ENCODE peak calls at places on chromosomes 13 and 19, in four cellular contexts. E is tibial artery, H is pancreas, J is fibroblast of lung. S is an unnamed sample.

GRCh38 chr13:90428522-90429210 is 918.8 kb upstream of the MIR17HG start:
- DNase-seq in J (no peak), H (no peak), E (no peak), S (no peak)

GRCh38 chr13:39462456-39462855 is 140.5 kb downstream of the LHFPL6 start:
- DNase-seq in E (no peak), J (no peak), H (no peak), S (peak; percentile 77)

GRCh38 chr13:79631260-79631659 is 150.3 kb downstream of the NDFIP2 start:
- DNase-seq in J (peak; percentile 84), E (no peak), H (no peak), S (peak; percentile 89)

GRCh38 chr19:35207391-35207871 is 21.1 kb downstream of the FAM187B start:
- DNase-seq in J (no peak), H (no peak), E (no peak), S (no peak)

GRCh38 chr19:29517946-29518345 is 7.8 kb upstream of the VSTM2B start:
- DNase-seq in E (no peak), J (no peak), H (no peak), S (no peak)

GRCh38 chr13:59425211-59425721 is 738.5 kb downstream of the DIAPH3 start:
- DNase-seq in E (no peak), H (no peak), J (peak; percentile 87), S (peak; percentile 47)

GRCh38 chr13:45328661-45329105 is 12.3 kb downstream of the TPT1 start:
- DNase-seq in J (peak; percentile 65), E (no peak), H (no peak), S (peak; percentile 88)

GRCh38 chr13:114032121-114032799 is 58.4 kb upstream of the C13orf46 start:
- DNase-seq in E (no peak), H (no peak), J (peak; percentile 77), S (peak; percentile 82)

GRCh38 chr19:30923096-30923495 is 426.1 kb downstream of the TSHZ3 start:
- DNase-seq in J (no peak), E (no peak), H (no peak), S (no peak)

GRCh38 chr19:13803038-13803437 is 7.8 kb downstream of the ZSWIM4 start:
- DNase-seq in H (no peak), J (no peak), E (no peak), S (no peak)

GRCh38 chr19:4732680-4733114 is 9.1 kb upstream of the DPP9 start:
- DNase-seq in E (no peak), H (no peak), J (peak; percentile 63), S (peak; percentile 73)

GRCh38 chr13:29503041-29503837 is 92.2 kb downstream of the SLC7A1 start:
- DNase-seq in H (no peak), J (peak; percentile 30), E (no peak), S (no peak)

GRCh38 chr19:55084416-55084815 is 8.7 kb downstream of the EPS8L1 start:
- DNase-seq in H (no peak), E (no peak), J (no peak), S (no peak)

GRCh38 chr19:42277821-42278809 is 9.1 kb downstream of the CIC start:
- DNase-seq in H (no peak), E (no peak), J (no peak), S (peak; percentile 52)

GRCh38 chr19:39111593-39112199 is 13.9 kb upstream of the PAK4 start:
- DNase-seq in J (no peak), H (no peak), E (no peak), S (no peak)

GRCh38 chr13:39020853-39021462 is 16.9 kb downstream of the PROSER1 start:
- DNase-seq in J (no peak), E (no peak), H (no peak), S (no peak)

GRCh38 chr19:4238831-4239230 is 8.0 kb upstream of the YJU2 start:
- DNase-seq in H (no peak), J (no peak), E (no peak), S (no peak)

GRCh38 chr19:16127776-16128371 is 15.6 kb upstream of the HSH2D start:
- DNase-seq in J (no peak), H (no peak), E (no peak), S (no peak)

GRCh38 chr19:40392894-40393517 is 3.0 kb upstream of the HIPK4 start:
- DNase-seq in J (no peak), H (no peak), E (no peak), S (no peak)

GRCh38 chr13:40381935-40382764 is 284.3 kb downstream of the FOXO1 start:
- DNase-seq in J (no peak), E (no peak), H (no peak), S (no peak)

GRCh38 chr19:46975011-46975917 is 44.4 kb upstream of the NPAS1 start:
- DNase-seq in H (no peak), E (no peak), J (no peak), S (no peak)

GRCh38 chr19:20359933-20360720 is 193.1 kb downstream of the ZNF486 start:
- DNase-seq in E (no peak), J (no peak), H (peak; percentile 36), S (no peak)

GRCh38 chr13:58843071-58843470 is 1211.5 kb downstream of the PCDH17 start:
- DNase-seq in J (no peak), H (no peak), E (no peak), S (no peak)

GRCh38 chr13:64414381-64414780 is 2815.8 kb downstream of the PCDH9 start:
- DNase-seq in H (no peak), J (peak; percentile 39), E (no peak), S (peak; percentile 11)

DNA sequence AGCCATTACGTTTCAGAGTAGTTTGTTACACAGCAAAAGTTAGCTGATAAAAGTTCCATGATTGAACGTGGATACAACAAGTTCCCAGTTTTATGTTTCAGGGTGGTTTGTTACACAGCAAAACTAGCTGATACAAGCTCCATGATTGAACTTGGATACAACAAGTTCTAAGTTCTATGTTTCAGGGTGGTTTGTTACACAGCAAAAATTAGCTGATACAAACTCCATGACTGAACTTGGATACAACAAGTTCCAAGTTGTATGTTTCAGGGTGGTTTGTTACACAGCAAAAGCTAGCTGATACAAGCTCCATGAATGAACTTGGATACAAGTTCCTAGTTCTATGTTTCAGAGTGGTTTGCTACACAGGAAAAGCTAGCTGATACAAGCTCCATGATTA is 47.6 kb downstream of the INSR start:
- DNase-seq in J (no peak), H (no peak), E (no peak), S (no peak)
- TF ChIP-seq CTCF in J (no peak), H (no peak), E (no peak), S (no peak)

GRCh38 chr19:43441736-43442135 is 23.7 kb downstream of the LYPD3 start:
- DNase-seq in H (no peak), J (no peak), E (no peak), S (no peak)
- H3K4me3 ChIP-seq in H (no peak overlapping the region), J (no peak overlapping the region), E (no peak overlapping the region), S (no peak overlapping the region)

GRCh38 chr13:42477588-42478190 is 96.3 kb upstream of the TNFSF11 start:
- DNase-seq in E (no peak), H (peak; percentile 19), J (peak; percentile 85), S (no peak)

GRCh38 chr13:42474954-42475353 is 99.0 kb upstream of the TNFSF11 start:
- DNase-seq in E (no peak), J (peak; percentile 97), H (no peak), S (peak; percentile 35)

GRCh38 chr13:42484396-42484795 is 89.6 kb upstream of the TNFSF11 start:
- DNase-seq in H (no peak), E (no peak), J (peak; percentile 47), S (peak; percentile 18)

DNA sequence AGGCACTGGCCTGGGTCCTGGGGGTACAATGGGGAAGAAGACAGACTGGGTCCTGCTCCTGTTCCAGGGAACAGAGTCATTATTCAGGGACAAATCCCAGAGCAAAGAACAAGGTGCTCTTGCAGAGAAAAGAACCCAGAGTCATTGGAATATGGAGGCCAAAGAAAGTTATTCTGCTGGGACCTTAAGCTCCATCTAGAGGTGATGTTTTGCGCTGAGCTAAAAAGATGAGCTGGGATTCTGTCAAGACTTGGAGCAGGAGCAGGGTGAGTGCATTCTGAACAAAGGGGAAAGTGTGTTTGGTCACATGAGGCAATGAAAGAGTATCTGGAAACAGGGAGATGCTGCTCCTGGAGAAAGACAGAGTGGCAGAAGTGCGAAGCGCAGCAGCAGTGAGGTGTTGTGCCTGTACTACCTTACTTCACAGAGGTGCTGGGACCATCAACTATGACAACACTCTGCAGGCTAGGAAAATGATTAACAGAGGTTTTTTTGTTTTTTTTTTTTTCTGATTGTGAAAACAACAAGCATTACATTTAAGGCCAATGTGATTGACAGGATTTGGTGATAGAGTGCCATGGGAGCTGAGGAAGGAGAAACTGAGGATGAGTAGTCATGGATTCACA is 95.3 kb upstream of the TNFSF11 start:
- DNase-seq in H (no peak), J (peak; percentile 68), E (no peak), S (peak; percentile 63)
- TF ChIP-seq CTCF in H (no peak), J (peak; percentile 29), E (no peak), S (peak; percentile 73)

DNA sequence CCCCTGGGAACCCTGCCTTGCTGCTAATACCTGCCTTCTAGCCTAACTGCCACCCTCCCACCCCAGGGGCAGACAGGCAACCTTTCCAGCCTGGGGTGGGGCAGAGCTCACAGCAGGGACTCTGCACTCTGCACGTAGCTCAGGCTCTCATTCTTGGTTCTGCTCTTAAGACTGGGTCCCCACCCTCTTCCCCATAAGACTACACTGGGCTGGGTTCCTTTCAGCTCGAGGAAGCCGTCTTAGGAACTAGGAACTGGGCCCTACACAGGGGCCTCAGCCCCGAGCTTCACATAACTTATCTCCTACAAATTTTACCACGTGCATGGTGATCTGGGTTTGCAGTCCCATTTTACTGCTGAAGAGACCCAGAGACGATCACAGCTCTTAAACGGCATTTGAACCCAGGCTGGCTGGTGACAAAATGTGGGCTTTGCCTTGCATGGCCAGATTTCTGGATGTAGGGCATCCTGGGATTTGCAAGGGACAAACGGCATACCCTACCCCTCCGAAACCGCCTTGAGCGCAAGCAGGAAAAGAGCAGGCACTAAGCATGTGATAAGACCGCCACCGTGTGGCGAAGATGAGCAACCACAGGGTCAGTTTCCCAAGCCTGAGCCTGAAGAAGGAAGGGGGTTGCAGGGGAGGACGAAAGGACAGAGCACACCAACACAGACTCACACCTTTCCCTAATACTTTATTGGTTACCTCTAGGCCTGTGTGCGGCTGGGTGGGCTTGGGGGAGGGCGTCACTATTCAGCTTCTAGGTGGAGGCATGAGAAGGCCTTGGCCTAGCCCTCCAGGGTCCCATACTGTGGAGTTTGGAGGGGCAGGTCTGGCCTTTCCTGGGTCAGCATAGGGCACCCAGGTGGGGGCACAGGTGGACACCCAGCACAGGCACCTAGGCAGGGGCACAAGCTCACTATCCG is 5.1 kb downstream of the JUNB start:
- DNase-seq in E (peak; percentile 86), J (peak; percentile 82), H (peak; percentile 71), S (peak; percentile 89)
- H3K4me3 ChIP-seq in E (no peak overlapping the region), J (no peak overlapping the region), H (no peak overlapping the region), S (no peak overlapping the region)

GRCh38 chr13:27171830-27172494 is 351 bp upstream of the USP12 start:
- DNase-seq in E (peak; percentile 96), H (peak; percentile 94), J (peak; percentile 91), S (peak; percentile 94)
- TF ChIP-seq CTCF in E (no peak), H (no peak), J (no peak), S (no peak)

S was measured in fibroblast of pulmonary artery.